ENCODE peak calls at places on chromosomes 5 and 9, in four cellular contexts. X is A549, V is SK-N-SH, N is HL-60. B is an unnamed sample.

GRCh38 chr9:12719431-12719830 is 26.2 kb downstream of the TYRP1 start:
- DNase-seq in V (peak; percentile 22), N (no peak), X (no peak), B (peak; percentile 24)

GRCh38 chr9:88837731-88838130 is 153.5 kb upstream of the S1PR3 start:
- DNase-seq in X (no peak), V (no peak), N (no peak), B (no peak)

GRCh38 chr9:132054024-132054423 is 25.6 kb downstream of the MED27 start:
- DNase-seq in N (no peak), X (no peak), V (no peak), B (no peak)

GRCh38 chr9:103183569-103184191 is 188.5 kb downstream of the CYLC2 start:
- DNase-seq in N (no peak), X (no peak), V (peak; percentile 42), B (no peak)

GRCh38 chr5:43312076-43312620 is 1.1 kb downstream of the HMGCS1 start:
- DNase-seq in N (no peak), X (no peak), V (no peak), B (no peak)

GRCh38 chr5:21143686-21144085 is 1155.7 kb upstream of the CDH18 start:
- DNase-seq in X (no peak), N (no peak), V (no peak), B (no peak)

GRCh38 chr5:34656001-34656699 is at the start of gene RAI14:
- DNase-seq in V (peak; percentile 85), X (peak; percentile 89), N (no peak), B (peak; percentile 23)

GRCh38 chr5:41414598-41414997 is 95.8 kb downstream of the PLCXD3 start:
- DNase-seq in V (no peak), N (no peak), X (peak; percentile 46), B (peak; percentile 67)

GRCh38 chr9:8030095-8030494 is 230.5 kb upstream of the DMAC1 start:
- DNase-seq in N (no peak), X (no peak), V (no peak), B (no peak)

GRCh38 chr9:111959468-111959941 is 62.9 kb downstream of the UGCG start:
- DNase-seq in X (peak; percentile 75), N (no peak), V (no peak), B (peak; percentile 19)

GRCh38 chr5:29796018-29796417 is 1397.5 kb upstream of the CDH6 start:
- DNase-seq in X (no peak), V (no peak), N (no peak), B (no peak)

GRCh38 chr9:79469164-79469563 is 102.6 kb upstream of the TLE4 start:
- DNase-seq in N (no peak), V (no peak), X (no peak), B (no peak)

GRCh38 chr5:141839015-141839513 is 39.1 kb downstream of the PCDH1 start:
- DNase-seq in N (no peak), X (no peak), V (no peak), B (no peak)

GRCh38 chr5:59798862-59799667 is 94.5 kb downstream of the PDE4D start:
- DNase-seq in X (no peak), N (no peak), V (no peak), B (no peak)

GRCh38 chr9:69120380-69121154 is 53.5 kb upstream of the TJP2 start:
- DNase-seq in V (no peak), X (peak; percentile 33), N (no peak), B (peak; percentile 83)

GRCh38 chr9:80957806-80958205 is 731.5 kb downstream of the TLE1 start:
- DNase-seq in X (no peak), N (no peak), V (no peak), B (no peak)

GRCh38 chr9:76654051-76654461 is 110.2 kb upstream of the PCA3 start:
- DNase-seq in N (no peak), V (no peak), X (no peak), B (no peak)
- H3K27ac ChIP-seq in N (peak overlapping the region; percentile 51), V (peak overlapping the region; percentile 70), X (no peak overlapping the region), B (no peak overlapping the region)

GRCh38 chr5:181235689-181236366 is 7.9 kb downstream of the RACK1 start:
- DNase-seq in N (no peak), V (no peak), X (no peak), B (no peak)

GRCh38 chr5:181235323-181235688 is 8.4 kb downstream of the RACK1 start:
- DNase-seq in V (peak; percentile 50), X (no peak), N (no peak), B (no peak)

GRCh38 chr5:181233436-181234115 is 10.1 kb downstream of the RACK1 start:
- DNase-seq in N (no peak), V (peak; percentile 41), X (no peak), B (no peak)

GRCh38 chr5:181234116-181234454 is 9.6 kb downstream of the RACK1 start:
- DNase-seq in V (peak; percentile 53), N (no peak), X (no peak), B (no peak)

DNA sequence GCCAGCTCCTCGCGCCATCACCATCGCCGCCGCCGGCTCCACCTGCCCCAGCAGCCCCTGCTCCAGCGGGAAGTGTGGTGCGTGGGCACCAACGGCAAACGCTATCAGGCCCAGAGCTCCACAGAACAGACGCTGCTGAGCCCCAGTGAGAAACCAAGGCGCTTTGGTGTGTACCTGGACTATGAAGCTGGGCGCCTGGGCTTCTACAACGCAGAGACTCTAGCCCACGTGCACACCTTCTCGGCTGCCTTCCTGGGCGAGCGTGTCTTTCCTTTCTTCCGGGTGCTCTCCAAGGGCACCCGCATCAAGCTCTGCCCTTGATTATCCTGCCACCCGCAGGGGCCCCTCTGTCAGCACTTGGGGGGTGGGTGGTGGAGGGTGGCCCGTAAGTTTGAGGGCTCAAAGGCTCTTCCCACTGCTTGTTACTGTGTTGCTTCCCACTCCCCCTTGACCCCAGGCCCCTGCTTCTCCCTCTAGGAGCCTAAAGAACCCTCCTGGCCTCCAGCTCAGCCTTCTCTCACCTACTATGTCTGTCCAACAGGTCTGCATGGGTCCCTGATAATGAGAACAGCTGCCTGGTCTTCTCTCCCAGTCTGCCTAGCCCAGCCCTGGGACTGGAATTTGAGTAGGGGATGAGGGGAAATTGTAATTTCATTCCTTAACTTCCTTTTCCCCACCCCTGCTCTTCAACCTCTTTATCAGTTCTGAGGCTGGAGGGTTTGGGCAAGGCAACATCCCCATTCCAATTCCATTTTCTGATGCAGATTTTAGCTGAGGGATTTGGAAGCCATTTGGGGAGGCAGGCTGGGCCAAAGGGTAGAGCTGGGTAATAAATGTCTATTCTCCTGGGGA is 9.0 kb downstream of the RACK1 start:
- DNase-seq in N (no peak), X (no peak), V (peak; percentile 48), B (no peak)
- TF ChIP-seq REST in N (no peak), X (peak; percentile 9), V (no peak), B (no peak)

GRCh38 chr9:137665697-137666504 is 47.1 kb downstream of the EHMT1 start:
- DNase-seq in V (no peak), X (no peak), N (no peak), B (no peak)
- H3K27ac ChIP-seq in V (peak overlapping the region; percentile 4), X (peak overlapping the region; percentile 69), N (no peak overlapping the region), B (no peak overlapping the region)

GRCh38 chr9:130197888-130198287 is 25.7 kb downstream of the NCS1 start:
- DNase-seq in N (no peak), V (no peak), X (no peak), B (no peak)

GRCh38 chr9:130201399-130201873 is 29.2 kb downstream of the NCS1 start:
- DNase-seq in N (no peak), V (peak; percentile 81), X (no peak), B (no peak)

GRCh38 chr9:130198501-130199179 is 26.4 kb downstream of the NCS1 start:
- DNase-seq in X (no peak), V (no peak), N (no peak), B (no peak)

GRCh38 chr9:130200038-130200979 is 28.1 kb downstream of the NCS1 start:
- DNase-seq in X (no peak), V (no peak), N (no peak), B (no peak)

GRCh38 chr9:130199605-130200004 is 27.4 kb downstream of the NCS1 start:
- DNase-seq in X (no peak), N (no peak), V (no peak), B (no peak)
- TF ChIP-seq REST in X (no peak), N (no peak), V (no peak), B (no peak)

DNA sequence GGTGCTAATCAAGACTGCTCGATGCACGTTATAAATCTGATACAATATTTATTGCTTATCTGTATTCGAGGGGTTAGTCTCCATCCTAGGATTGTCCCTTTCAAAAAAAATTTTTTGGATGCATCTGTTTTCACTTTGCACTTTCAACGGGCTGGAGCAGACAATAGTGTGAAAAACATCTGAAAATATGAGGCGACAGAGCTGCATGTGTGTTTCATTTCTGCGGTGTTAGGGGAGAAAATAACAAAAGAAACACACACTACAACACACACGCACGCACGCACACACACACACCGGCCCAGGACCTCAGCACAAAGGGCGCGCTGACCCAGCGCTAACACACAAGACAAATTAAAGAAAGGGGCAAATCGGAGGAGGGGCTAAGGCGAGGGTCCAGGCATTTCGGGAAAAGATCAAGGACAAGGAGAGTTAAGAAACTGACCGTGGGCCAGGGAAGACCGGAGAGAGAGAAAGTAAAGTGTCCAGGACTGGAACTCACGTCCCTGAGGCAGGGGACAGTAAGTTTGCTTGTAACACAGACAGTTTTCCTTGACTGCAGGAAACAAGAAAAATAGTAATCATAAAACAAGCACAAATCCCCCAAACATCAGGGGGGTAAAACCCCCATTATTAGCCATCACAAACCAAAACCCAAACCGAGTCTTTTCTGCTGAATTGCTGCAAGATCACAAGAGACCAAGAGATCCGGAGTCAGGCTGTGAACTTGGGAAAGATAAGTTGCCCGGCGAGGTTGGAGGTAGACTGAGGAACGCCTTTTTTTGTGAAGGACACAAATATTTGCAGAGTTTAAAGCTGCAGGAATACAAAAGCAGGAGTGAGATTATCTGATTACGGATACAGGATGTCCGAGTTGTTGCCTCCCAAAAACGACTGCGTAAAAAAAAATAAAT is 302.1 kb downstream of the PARP8 start:
- DNase-seq in N (no peak), X (no peak), V (peak; percentile 31), B (no peak)
- H3K27ac ChIP-seq in N (no peak overlapping the region), X (no peak overlapping the region), V (peak overlapping the region; percentile 84), B (no peak overlapping the region)